ENCODE peak calls at places on chromosomes 4 and X, in ten cellular contexts. K is body of pancreas, T is ovary, Z is right lobe of liver, I is transverse colon, U is A549, D is Peyer's patch, X is uterus, M is H1, P is H54. H is an unnamed sample.
A peak's percentile ranks its signal among the peaks of the same experiment; 100 is the strongest.

GRCh38 chr4:183873389-183874185 is 31.5 kb upstream of the STOX2 start:
- DNase-seq in K (no peak), T (no peak), Z (no peak), I (no peak), U (no peak), D (no peak), X (no peak), M (no peak), P (no peak), H (no peak)

GRCh38 chr4:32662803-32663202 is 1942.6 kb downstream of the PCDH7 start:
- DNase-seq in K (no peak), T (no peak), Z (no peak), I (no peak), U (no peak), D (no peak), X (no peak), M (no peak), P (no peak), H (no peak)

GRCh38 chrX:87572911-87573310 is 55.3 kb downstream of the KLHL4 start:
- DNase-seq in K (no peak), T (no peak), Z (no peak), I (no peak), U (no peak), D (no peak), X (no peak), M (no peak), P (peak; percentile 0), H (no peak)

GRCh38 chr4:41448935-41449334 is 89.0 kb upstream of the LIMCH1 start:
- DNase-seq in K (peak; percentile 22), T (peak; percentile 87), Z (peak; percentile 55), I (peak; percentile 9), U (no peak), D (no peak), X (peak; percentile 21), M (no peak), P (peak; percentile 19), H (no peak)

GRCh38 chr4:74499986-74500781 is 55.2 kb downstream of the AREG start:
- DNase-seq in K (no peak), T (no peak), Z (no peak), I (no peak), U (no peak), D (no peak), X (no peak), M (no peak), P (no peak), H (no peak)

GRCh38 chrX:149145845-149146285 is 359.2 kb downstream of the IDS start:
- DNase-seq in K (no peak), T (no peak), Z (no peak), I (no peak), U (no peak), D (no peak), X (no peak), M (no peak), P (no peak), H (no peak)

GRCh38 chr4:112348488-112349158 is 51.5 kb downstream of the ALPK1 start:
- DNase-seq in K (no peak), T (no peak), Z (no peak), I (no peak), U (peak; percentile 17), D (no peak), X (no peak), M (no peak), P (peak; percentile 8), H (peak; percentile 69)

GRCh38 chr4:93888768-93889167 is 60.2 kb downstream of the ATOH1 start:
- DNase-seq in K (no peak), T (no peak), Z (no peak), I (no peak), U (no peak), D (no peak), X (no peak), M (no peak), P (no peak), H (no peak)

DNA sequence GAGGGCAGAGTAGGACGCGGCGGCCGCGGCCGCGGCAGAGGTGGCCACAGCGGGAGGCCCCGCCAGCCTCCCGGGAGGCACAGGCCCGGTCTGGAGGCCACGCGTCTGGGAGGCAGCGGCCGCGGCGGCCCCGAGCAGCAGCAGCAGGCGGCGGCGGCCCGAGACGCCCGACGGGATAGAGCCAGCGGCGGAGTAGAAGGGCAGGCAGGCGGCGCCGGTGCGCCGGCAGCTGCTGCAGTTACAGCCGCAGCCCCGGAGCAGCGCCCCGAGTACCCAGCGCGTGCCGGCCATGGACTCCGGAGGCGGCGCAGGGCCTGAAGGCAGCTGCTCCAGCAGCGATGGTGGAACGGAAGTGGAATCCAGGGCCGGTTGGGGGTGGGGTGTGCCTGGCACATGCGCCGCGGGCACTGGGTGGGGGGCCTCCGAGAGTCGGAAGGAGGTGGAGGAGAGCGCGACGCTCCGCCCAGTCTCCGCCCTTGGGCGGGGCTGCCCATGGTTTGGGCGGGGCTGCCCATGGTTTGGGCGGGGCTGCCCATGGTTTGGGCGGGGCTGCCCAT is at the start of gene GRSF1:
- DNase-seq in K (peak; percentile 94), T (peak; percentile 95), Z (peak; percentile 97), I (peak; percentile 96), U (peak; percentile 66), D (peak; percentile 94), X (peak; percentile 93), M (peak; percentile 87), P (peak; percentile 80), H (peak; percentile 92)
- TF ChIP-seq POLR2A in K (peak; percentile 80), T (peak; percentile 59), Z (peak; percentile 78), I (peak; percentile 80), U (peak; percentile 86), D (peak; percentile 71), X (peak; percentile 64), M (peak; percentile 77), P (peak; percentile 91), H (peak; percentile 73)

GRCh38 chr4:16229604-16230003 is 3.3 kb upstream of the TAPT1 start:
- DNase-seq in K (no peak), T (no peak), Z (no peak), I (no peak), U (no peak), D (no peak), X (no peak), M (no peak), P (no peak), H (no peak)

GRCh38 chr4:16225681-16225995 is 633 bp downstream of the TAPT1 start:
- DNase-seq in K (no peak), T (no peak), Z (no peak), I (no peak), U (no peak), D (no peak), X (no peak), M (no peak), P (no peak), H (no peak)

GRCh38 chr4:16225996-16226815 is at the start of gene TAPT1:
- DNase-seq in K (peak; percentile 81), T (peak; percentile 86), Z (peak; percentile 91), I (peak; percentile 87), U (peak; percentile 38), D (peak; percentile 91), X (peak; percentile 74), M (no peak), P (peak; percentile 23), H (peak; percentile 77)

GRCh38 chr4:16226816-16227461 is 668 bp upstream of the TAPT1 start:
- DNase-seq in K (peak; percentile 54), T (peak; percentile 74), Z (peak; percentile 75), I (peak; percentile 69), U (no peak), D (peak; percentile 74), X (peak; percentile 54), M (no peak), P (no peak), H (peak; percentile 48)

GRCh38 chr4:16227462-16227868 is 1.2 kb upstream of the TAPT1 start:
- DNase-seq in K (peak; percentile 49), T (peak; percentile 69), Z (peak; percentile 65), I (peak; percentile 51), U (no peak), D (peak; percentile 54), X (peak; percentile 45), M (no peak), P (no peak), H (no peak)
- TF ChIP-seq POLR2A in K (no peak), T (no peak), Z (no peak), I (peak; percentile 2), U (peak; percentile 14), D (no peak), X (no peak), M (no peak), P (no peak), H (peak; percentile 13)

DNA sequence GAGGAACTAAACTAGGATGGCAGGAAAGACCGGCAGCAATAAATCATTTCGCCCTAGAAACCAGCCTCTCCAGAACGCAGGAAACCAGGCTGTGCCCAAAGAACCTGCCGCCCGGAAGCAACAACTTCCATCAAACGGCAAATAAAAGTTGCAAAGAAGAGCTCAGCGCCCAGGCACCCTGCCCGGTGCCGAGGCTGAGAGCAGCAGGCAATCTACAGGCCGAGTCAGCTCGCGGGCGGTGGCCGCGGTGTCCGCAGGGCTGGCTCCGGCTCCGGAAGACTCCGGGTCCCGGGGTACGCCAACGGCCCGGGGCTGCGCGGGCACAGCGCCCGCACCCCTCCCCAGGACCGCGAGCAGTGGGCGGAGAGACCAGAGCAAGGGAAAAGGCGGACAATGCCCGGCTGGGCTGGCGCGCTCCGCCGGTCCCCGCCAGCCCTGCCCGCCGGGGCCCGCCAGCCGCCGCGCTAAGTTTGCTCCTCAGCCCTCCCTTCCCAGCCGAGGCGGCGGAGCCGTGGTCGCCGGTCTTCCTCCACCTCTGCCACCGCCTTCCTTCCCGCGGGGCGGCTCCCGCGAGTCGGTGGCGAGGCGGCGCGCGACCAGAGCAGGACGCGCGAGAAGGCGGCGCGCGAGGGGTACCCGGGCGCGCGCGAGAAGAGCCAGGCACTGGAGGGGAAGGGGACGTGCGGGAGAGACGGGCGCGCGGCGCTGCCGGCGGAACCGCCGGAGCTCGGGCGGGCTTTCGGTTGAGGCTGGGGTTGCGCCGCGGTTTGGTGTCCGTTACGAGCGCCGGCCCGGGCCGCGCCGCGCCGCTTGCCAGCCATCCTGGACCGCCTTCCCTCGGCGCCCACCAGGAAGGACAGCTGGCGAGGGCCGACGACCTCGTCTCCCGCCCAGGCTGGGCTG is 733 bp downstream of the FRYL start:
- DNase-seq in K (peak; percentile 64), T (peak; percentile 76), Z (peak; percentile 75), I (peak; percentile 68), U (peak; percentile 23), D (peak; percentile 82), X (peak; percentile 39), M (no peak), P (peak; percentile 12), H (peak; percentile 49)
- TF ChIP-seq POLR2A in K (peak; percentile 26), T (no peak), Z (peak; percentile 15), I (no peak), U (peak; percentile 29), D (no peak), X (peak; percentile 14), M (peak; percentile 69), P (peak; percentile 22), H (no peak)

DNA sequence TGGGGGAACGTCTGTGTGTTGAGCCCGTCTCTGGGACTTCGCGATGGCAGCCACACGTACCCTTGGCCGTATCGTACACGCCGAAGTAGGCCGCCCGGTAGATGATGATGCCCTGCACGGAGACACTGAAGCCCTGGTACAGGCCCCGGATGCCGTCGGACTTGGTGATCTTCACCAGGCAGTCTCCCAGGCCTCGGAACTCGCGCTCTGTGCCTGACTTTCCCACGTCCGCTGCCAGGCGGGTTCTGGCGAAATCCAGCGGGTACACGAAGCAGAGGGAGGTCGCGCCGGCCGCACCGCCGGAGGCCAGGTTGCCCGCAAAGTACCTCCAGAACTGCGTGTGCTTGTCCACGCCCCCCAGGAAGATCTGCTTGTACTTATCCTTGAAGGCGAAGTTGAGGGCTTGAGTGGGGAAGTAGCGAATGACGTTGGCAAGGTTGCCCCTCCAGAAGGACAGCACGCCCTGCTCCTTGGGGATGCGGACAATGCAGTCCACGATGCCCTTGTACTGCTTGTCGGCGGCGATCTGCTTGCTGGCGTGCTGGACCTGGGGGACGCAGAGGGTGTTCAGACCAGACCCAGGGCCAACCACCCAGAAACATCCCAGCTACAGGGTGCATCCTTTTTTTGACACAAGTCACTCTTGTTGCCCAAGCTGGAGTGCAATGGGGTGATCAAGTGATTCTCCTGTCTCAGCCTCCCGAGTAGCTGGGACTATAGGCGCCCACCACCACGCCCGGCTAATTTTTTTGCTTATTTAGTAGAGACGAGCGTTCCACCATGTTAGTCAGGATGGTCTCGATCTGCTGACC is 2.5 kb downstream of the SLC25A6 start:
- DNase-seq in K (no peak), T (peak; percentile 39), Z (no peak), I (no peak), U (no peak), D (peak; percentile 49), X (no peak), M (no peak), P (no peak), H (no peak)
- TF ChIP-seq POLR2A in K (no peak), T (no peak), Z (no peak), I (no peak), U (no peak), D (no peak), X (no peak), M (peak; percentile 41), P (no peak), H (no peak)

H was measured in prostate gland.